ENCODE peak calls at places on chromosomes 4 and X, in six cellular contexts. Z is neural progenitor cell, U is SK-N-SH, N is hepatocyte, A is HCT116, M is PC-3. G is an unnamed sample.

GRCh38 chr4:37648084-37648817 is 37.9 kb downstream of the RELL1 start:
- DNase-seq in Z (no peak), U (no peak), N (peak), A (peak), M (peak), G (no peak)

GRCh38 chr4:83285022-83285387 is 407 bp upstream of the COQ2 start:
- DNase-seq in Z (peak), U (peak), N (peak), A (no peak), M (peak), G (peak)

GRCh38 chr4:186759990-186760389 is 36.3 kb upstream of the FAT1 start:
- DNase-seq in Z (no peak), U (no peak), N (no peak), A (no peak), M (no peak), G (peak)

GRCh38 chrX:139639253-139639652 is 68.7 kb downstream of the MCF2 start:
- DNase-seq in Z (no peak), U (no peak), N (no peak), A (no peak), M (no peak), G (no peak)

GRCh38 chr4:168864831-168865541 is 145.1 kb downstream of the CBR4 start:
- DNase-seq in Z (no peak), U (no peak), N (no peak), A (no peak), M (peak), G (peak)

GRCh38 chrX:5650904-5651303 is 577.8 kb downstream of the NLGN4X start:
- DNase-seq in Z (no peak), U (no peak), N (no peak), A (no peak), M (no peak), G (peak)

GRCh38 chr4:57136281-57136680 is 26.1 kb upstream of the IGFBP7 start:
- DNase-seq in Z (no peak), U (no peak), N (no peak), A (no peak), M (peak), G (no peak)

GRCh38 chr4:95193391-95194224 is 355.2 kb downstream of the UNC5C start:
- DNase-seq in Z (no peak), U (peak), N (no peak), A (no peak), M (no peak), G (no peak)

GRCh38 chr4:6920174-6920573 is 10.5 kb downstream of the TBC1D14 start:
- DNase-seq in Z (no peak), U (no peak), N (no peak), A (no peak), M (no peak), G (no peak)

GRCh38 chrX:44400588-44400987 is 57.1 kb upstream of the EFHC2 start:
- DNase-seq in Z (no peak), U (no peak), N (peak), A (peak), M (peak), G (no peak)

GRCh38 chrX:39814391-39814790 is 283.4 kb downstream of the BCOR start:
- DNase-seq in Z (no peak), U (no peak), N (peak), A (peak), M (peak), G (peak)

GRCh38 chrX:71017396-71017939 is 50.7 kb downstream of the SNX12 start:
- DNase-seq in Z (no peak), U (no peak), N (no peak), A (no peak), M (no peak), G (no peak)

GRCh38 chr4:74112399-74113090 is 13.6 kb upstream of the CXCL2 start:
- DNase-seq in Z (no peak), U (no peak), N (no peak), A (no peak), M (peak), G (no peak)

GRCh38 chr4:55038176-55038890 is 87.1 kb downstream of the KDR start:
- DNase-seq in Z (no peak), U (no peak), N (peak), A (no peak), M (peak), G (no peak)

GRCh38 chr4:2469192-2469984 is 482 bp downstream of the RNF4 start:
- DNase-seq in Z (peak), U (peak), N (peak), A (no peak), M (peak), G (peak)

GRCh38 chrX:75655627-75656026 is 129.4 kb downstream of the MAGEE2 start:
- DNase-seq in Z (no peak), U (no peak), N (no peak), A (no peak), M (no peak), G (peak)

GRCh38 chrX:21958187-21958586 is 17.7 kb downstream of the SMS start:
- DNase-seq in Z (no peak), U (no peak), N (no peak), A (no peak), M (no peak), G (no peak)

GRCh38 chrX:45735571-45735970 is 534.9 kb upstream of the DIPK2B start:
- DNase-seq in Z (no peak), U (no peak), N (no peak), A (no peak), M (peak), G (no peak)

GRCh38 chrX:129701624-129702069 is 37.1 kb upstream of the XPNPEP2 start:
- DNase-seq in Z (no peak), U (no peak), N (no peak), A (no peak), M (no peak), G (no peak)

GRCh38 chrX:50579955-50580354 is 109.3 kb upstream of the DGKK start:
- DNase-seq in Z (peak), U (peak), N (peak), A (peak), M (peak), G (peak)

GRCh38 chr4:54728342-54728741 is 70.6 kb downstream of the KIT start:
- DNase-seq in Z (no peak), U (no peak), N (no peak), A (no peak), M (no peak), G (no peak)

GRCh38 chrX:4265036-4265435 is 551.6 kb upstream of the PRKX start:
- DNase-seq in Z (no peak), U (no peak), N (no peak), A (no peak), M (peak), G (no peak)

GRCh38 chr4:141680060-141680459 is 43.7 kb downstream of the IL15 start:
- DNase-seq in Z (no peak), U (peak), N (no peak), A (no peak), M (no peak), G (no peak)

GRCh38 chrX:106356580-106356979 is 188.5 kb downstream of the PWWP3B start:
- DNase-seq in Z (no peak), U (no peak), N (no peak), A (no peak), M (no peak), G (no peak)

GRCh38 chr4:1590244-1590643 is 93.9 kb downstream of the FAM53A start:
- DNase-seq in Z (no peak), U (no peak), N (no peak), A (no peak), M (no peak), G (no peak)

GRCh38 chr4:159950707-159951106 is 847.8 kb downstream of the RAPGEF2 start:
- DNase-seq in Z (peak), U (no peak), N (no peak), A (no peak), M (no peak), G (peak)
- TF ChIP-seq EZH2phosphoT487 in Z (no peak), U (no peak), N (no peak), A (no peak), M (no peak), G (no peak)

GRCh38 chr4:176500894-176501293 is 181.1 kb downstream of the SPCS3 start:
- DNase-seq in Z (no peak), U (no peak), N (no peak), A (no peak), M (no peak), G (no peak)

GRCh38 chr4:176499518-176499917 is 179.8 kb downstream of the SPCS3 start:
- DNase-seq in Z (no peak), U (no peak), N (no peak), A (no peak), M (peak), G (no peak)

DNA sequence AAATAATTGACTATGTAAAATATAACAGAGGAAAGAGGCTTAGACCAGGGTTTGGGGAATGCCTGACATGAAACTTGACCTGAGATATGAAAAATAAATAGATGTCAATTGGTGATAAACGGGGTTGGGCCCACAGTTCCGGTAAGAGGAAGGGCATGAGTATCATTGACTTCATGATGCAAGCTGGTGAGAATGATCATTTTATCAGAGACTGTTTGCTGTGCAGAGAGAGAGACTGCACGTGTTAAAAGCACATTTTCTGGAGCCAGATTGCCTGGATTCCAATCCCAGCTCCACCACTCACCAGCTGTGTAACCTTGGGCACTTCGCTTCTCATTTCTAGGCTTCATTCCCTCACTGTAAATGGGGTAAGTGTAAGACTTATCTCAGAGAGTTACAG is 179.1 kb downstream of the SPCS3 start:
- DNase-seq in Z (no peak), U (no peak), N (no peak), A (no peak), M (peak), G (no peak)
- TF ChIP-seq EZH2phosphoT487 in Z (no peak), U (no peak), N (no peak), A (no peak), M (no peak), G (no peak)

GRCh38 chr4:108941914-108942379 is 179.1 kb upstream of the ETNPPL start:
- DNase-seq in Z (no peak), U (no peak), N (no peak), A (no peak), M (no peak), G (no peak)
- TF ChIP-seq EZH2phosphoT487 in Z (no peak), U (no peak), N (no peak), A (no peak), M (no peak), G (no peak)

GRCh38 chr4:61428950-61429349 is 228.8 kb downstream of the ADGRL3 start:
- DNase-seq in Z (no peak), U (no peak), N (no peak), A (no peak), M (peak), G (no peak)
- TF ChIP-seq EZH2phosphoT487 in Z (no peak), U (no peak), N (no peak), A (no peak), M (no peak), G (no peak)

GRCh38 chr4:158169931-158170690 is 2.7 kb downstream of the GASK1B start:
- DNase-seq in Z (no peak), U (no peak), N (no peak), A (no peak), M (no peak), G (no peak)
- TF ChIP-seq EZH2phosphoT487 in Z (no peak), U (no peak), N (no peak), A (no peak), M (no peak), G (no peak)

GRCh38 chrX:19568422-19568821 is 53.1 kb upstream of the MAP3K15 start:
- DNase-seq in Z (no peak), U (no peak), N (no peak), A (no peak), M (no peak), G (no peak)

GRCh38 chrX:19569121-19569805 is 54.0 kb upstream of the MAP3K15 start:
- DNase-seq in Z (no peak), U (no peak), N (no peak), A (no peak), M (no peak), G (no peak)

GRCh38 chrX:19565605-19566004 is 50.3 kb upstream of the MAP3K15 start:
- DNase-seq in Z (no peak), U (no peak), N (no peak), A (no peak), M (no peak), G (no peak)

GRCh38 chrX:19564606-19565005 is 49.3 kb upstream of the MAP3K15 start:
- DNase-seq in Z (no peak), U (no peak), N (no peak), A (no peak), M (no peak), G (no peak)

DNA sequence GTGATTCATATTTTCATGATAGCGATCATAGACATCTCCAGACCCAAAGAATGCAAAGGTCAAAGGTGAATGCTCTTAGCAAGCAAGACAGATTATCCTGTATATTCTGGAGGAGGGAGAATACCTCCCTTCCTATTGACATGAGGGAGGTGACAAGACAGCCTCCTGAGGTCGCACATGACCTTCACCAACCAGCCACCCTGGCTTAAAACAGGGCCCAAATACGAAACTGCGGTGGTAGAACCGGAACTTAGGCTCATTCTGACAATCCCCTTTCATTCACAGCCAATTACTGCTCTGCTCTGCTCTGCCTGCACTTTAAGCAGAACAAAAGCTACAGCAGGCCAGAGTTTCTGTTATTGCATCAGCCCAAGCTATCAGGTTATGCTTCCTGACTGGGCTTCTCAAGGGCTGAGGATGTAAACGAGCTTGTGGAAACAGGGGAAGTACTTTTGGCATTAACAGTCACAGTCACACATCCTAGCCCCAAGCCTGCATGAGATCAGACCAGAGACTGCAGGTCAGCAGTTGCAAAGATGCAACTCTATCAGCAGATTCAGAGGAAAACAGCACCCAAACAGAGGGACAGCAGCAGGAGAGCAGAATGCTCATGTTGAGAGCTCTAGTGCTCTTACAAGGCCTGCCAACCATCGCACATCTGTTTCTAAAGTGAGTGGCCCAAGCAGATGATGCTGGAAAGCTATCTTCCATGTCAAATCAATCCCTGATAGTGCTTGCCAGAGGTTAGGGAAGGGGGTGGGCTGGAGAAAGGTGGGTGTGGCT is 51.2 kb upstream of the MAP3K15 start:
- DNase-seq in Z (no peak), U (peak), N (no peak), A (no peak), M (no peak), G (peak)
- TF ChIP-seq EZH2phosphoT487 in Z (no peak), U (no peak), N (no peak), A (no peak), M (no peak), G (no peak)